ENCODE peak calls at places on chromosomes 3 and 15, in six cellular contexts. L is B cell, C is choroid plexus epithelial cell, V is neural crest cell, O is GM13977, A is GM13976. B is an unnamed sample.
A peak's percentile ranks its signal among the peaks of the same experiment; 100 is the strongest.

GRCh38 chr3:2921903-2922302 is 188.3 kb downstream of the IL5RA start:
- DNase-seq in V (no peak), A (peak; percentile 45), O (peak; percentile 62), L (no peak), C (peak; percentile 23), B (no peak)

GRCh38 chr3:170815340-170815739 is 54.7 kb downstream of the RPL22L1 start:
- DNase-seq in A (no peak), V (no peak), C (peak; percentile 62), O (no peak), L (no peak), B (no peak)

GRCh38 chr3:49469037-49469875 is 811 bp upstream of the DAG1 start:
- DNase-seq in A (no peak), O (no peak), L (no peak), C (peak; percentile 72), V (peak; percentile 58), B (peak; percentile 47)

GRCh38 chr3:146517684-146518435 is 26.5 kb downstream of the PLSCR1 start:
- DNase-seq in V (no peak), O (no peak), A (no peak), L (no peak), C (no peak), B (no peak)

GRCh38 chr3:159187706-159188105 is 385.9 kb downstream of the MFSD1 start:
- DNase-seq in V (no peak), O (no peak), L (no peak), A (no peak), C (no peak), B (no peak)

GRCh38 chr3:146035366-146035765 is 125.6 kb downstream of the PLOD2 start:
- DNase-seq in O (no peak), C (peak; percentile 71), V (no peak), A (no peak), L (no peak), B (no peak)

GRCh38 chr3:70488131-70488530 is 175.7 kb upstream of the MDFIC2 start:
- DNase-seq in O (no peak), L (no peak), C (no peak), V (no peak), A (no peak), B (no peak)

GRCh38 chr3:186930143-186930638 is at the start of gene ST6GAL1:
- DNase-seq in C (peak; percentile 63), L (peak; percentile 83), A (peak; percentile 87), V (peak; percentile 57), O (peak; percentile 80), B (peak; percentile 66)

GRCh38 chr3:58624550-58624949 is 42.0 kb downstream of the FAM3D start:
- DNase-seq in C (no peak), V (no peak), A (no peak), L (no peak), O (no peak), B (no peak)

GRCh38 chr3:198107840-198108734 is 148.1 kb downstream of the LMLN start:
- DNase-seq in V (no peak), A (no peak), O (no peak), C (no peak), L (no peak), B (no peak)

GRCh38 chr15:91496754-91497691 is 356.5 kb upstream of the SLCO3A1 start:
- DNase-seq in L (no peak), A (no peak), C (no peak), O (no peak), V (no peak), B (no peak)

GRCh38 chr3:122745365-122746021 is 48.1 kb downstream of the HSPBAP1 start:
- DNase-seq in O (no peak), A (no peak), V (no peak), C (peak; percentile 91), L (no peak), B (no peak)

GRCh38 chr3:18423401-18424212 is 1.5 kb downstream of the SATB1 start:
- DNase-seq in A (peak; percentile 35), O (peak; percentile 39), L (no peak), V (peak; percentile 29), C (peak; percentile 64), B (no peak)

GRCh38 chr3:62248831-62249776 is 124.2 kb downstream of the FEZF2 start:
- DNase-seq in L (no peak), A (no peak), O (no peak), V (no peak), C (no peak), B (no peak)

DNA sequence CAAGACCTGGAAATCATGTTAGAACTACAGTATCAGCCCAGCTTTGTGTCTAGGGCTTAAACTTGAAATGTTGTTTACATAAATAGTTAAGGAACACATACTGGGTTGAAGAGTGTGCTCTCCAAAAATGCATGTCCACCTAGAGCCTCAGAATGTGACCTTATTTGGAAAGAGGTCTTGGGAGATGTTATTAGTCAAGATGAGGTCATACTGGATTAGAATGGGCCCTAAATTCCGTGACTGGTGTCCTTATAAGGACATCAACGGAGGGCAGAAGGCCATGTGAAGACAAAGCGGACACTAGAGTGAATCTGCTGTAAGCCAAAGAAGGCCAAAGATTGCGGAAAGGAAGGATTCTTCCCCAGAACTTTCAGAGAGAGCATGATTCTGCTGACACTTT is 759.2 kb upstream of the CFAP20DC start:
- DNase-seq in C (peak; percentile 48), O (no peak), V (no peak), A (no peak), L (no peak), B (no peak)
- TF ChIP-seq CTCF in C (no peak), O (no peak), V (no peak), A (no peak), L (no peak), B (no peak)

GRCh38 chr3:127307431-127307830 is 19.6 kb upstream of the PRR20G start:
- DNase-seq in A (peak; percentile 66), O (peak; percentile 54), V (no peak), L (no peak), C (no peak), B (no peak)
- TF ChIP-seq CTCF in A (no peak), O (no peak), V (no peak), L (no peak), C (no peak), B (no peak)

GRCh38 chr15:73244333-73244732 is 124.4 kb downstream of the HCN4 start:
- DNase-seq in C (peak; percentile 16), O (peak; percentile 18), A (peak; percentile 24), L (no peak), V (no peak), B (no peak)
- TF ChIP-seq CTCF in C (peak; percentile 44), O (peak; percentile 58), A (peak; percentile 26), L (peak; percentile 44), V (peak; percentile 53), B (no peak)

DNA sequence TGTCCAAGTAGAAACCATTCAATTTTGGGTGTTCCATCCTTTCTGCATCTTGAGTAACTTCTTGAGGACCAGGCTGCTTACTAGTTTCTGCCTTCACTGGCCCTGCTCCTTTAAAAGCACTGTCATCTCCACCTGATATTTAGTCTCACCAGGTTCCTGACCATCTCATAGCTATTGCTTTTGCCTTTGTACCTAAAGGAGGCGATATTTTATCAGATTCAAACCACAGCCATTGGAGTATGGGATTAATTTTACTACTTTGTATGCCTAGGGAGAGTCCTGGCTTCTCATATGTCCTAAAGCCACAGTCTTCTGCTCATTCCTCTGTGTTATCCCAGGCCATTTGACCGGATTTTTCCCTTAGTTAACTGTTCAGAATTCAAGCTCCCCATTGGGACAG is 51.8 kb upstream of the RFX7 start:
- DNase-seq in V (no peak), C (no peak), A (no peak), O (no peak), L (no peak), B (no peak)
- TF ChIP-seq CTCF in V (no peak), C (no peak), A (no peak), O (peak; percentile 24), L (no peak), B (no peak)

GRCh38 chr3:150723946-150724345 is 20.2 kb upstream of the ERICH6 start:
- DNase-seq in O (no peak), L (no peak), V (no peak), A (no peak), C (no peak), B (no peak)
- TF ChIP-seq CTCF in O (no peak), L (no peak), V (no peak), A (no peak), C (no peak), B (no peak)

GRCh38 chr15:98308117-98308516 is 340.2 kb upstream of the IGF1R start:
- DNase-seq in O (no peak), C (no peak), A (no peak), V (no peak), L (no peak), B (no peak)
- TF ChIP-seq CTCF in O (no peak), C (peak; percentile 17), A (no peak), V (peak; percentile 8), L (no peak), B (no peak)

DNA sequence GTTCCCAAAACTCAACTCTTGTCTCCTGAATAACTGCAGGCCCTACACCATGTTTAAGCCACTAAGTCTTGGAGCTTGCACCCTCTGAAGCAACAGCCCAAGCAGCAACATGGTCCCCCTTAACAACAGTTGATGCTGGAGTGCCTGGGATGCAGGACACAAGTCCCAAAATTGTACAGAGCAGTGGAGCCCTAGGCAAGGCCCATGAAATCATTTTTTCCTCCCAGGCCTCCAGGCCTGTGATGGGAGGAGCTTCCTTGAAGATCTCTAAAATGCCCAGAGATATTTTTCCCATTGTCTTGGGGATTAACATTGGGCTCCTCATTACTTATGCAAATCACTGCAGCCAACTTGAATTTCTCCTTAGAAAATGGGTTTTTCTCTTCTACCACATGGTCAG is 311.9 kb upstream of the EPHA3 start:
- DNase-seq in C (no peak), A (no peak), O (no peak), L (no peak), V (no peak), B (no peak)
- TF ChIP-seq CTCF in C (no peak), A (no peak), O (no peak), L (no peak), V (no peak), B (no peak)

GRCh38 chr3:13836658-13837587 is 42.9 kb downstream of the WNT7A start:
- DNase-seq in C (no peak), O (no peak), V (no peak), L (no peak), A (no peak), B (no peak)
- TF ChIP-seq CTCF in C (no peak), O (no peak), V (no peak), L (no peak), A (no peak), B (no peak)

GRCh38 chr3:13879946-13880810 is at the start of gene WNT7A:
- DNase-seq in C (no peak), L (peak; percentile 74), V (peak; percentile 70), A (peak; percentile 61), O (peak; percentile 75), B (peak; percentile 79)
- TF ChIP-seq CTCF in C (peak; percentile 21), L (peak; percentile 44), V (peak; percentile 91), A (peak; percentile 13), O (peak; percentile 51), B (peak; percentile 87)

GRCh38 chr15:48334260-48334659 is 3.0 kb downstream of the DUT start:
- DNase-seq in C (peak; percentile 78), A (no peak), L (no peak), V (no peak), O (no peak), B (no peak)
- TF ChIP-seq CTCF in C (peak; percentile 50), A (no peak), L (no peak), V (no peak), O (no peak), B (no peak)

B was measured in mesothelial cell of epicardium.